ENCODE peak calls at places on chromosomes 6 and 20, in six cellular contexts. K, C, A, E, H and P are unnamed samples.

GRCh38 chr6:130547723-130548122 is 181.9 kb downstream of the TMEM200A start:
- DNase-seq in A (no peak), K (no peak), E (no peak), H (no peak), C (no peak), P (no peak)

GRCh38 chr6:166511316-166511715 is 75.2 kb downstream of the RAMACL start:
- DNase-seq in E (no peak), C (no peak), H (no peak), K (no peak), A (no peak), P (no peak)

GRCh38 chr6:98840385-98840784 is 6.0 kb downstream of the POU3F2 start:
- DNase-seq in K (no peak), E (no peak), A (no peak), H (no peak), C (no peak), P (no peak)

GRCh38 chr20:41018153-41018552 is 10.5 kb upstream of the TOP1 start:
- DNase-seq in H (no peak), K (no peak), A (no peak), E (no peak), C (no peak), P (no peak)

GRCh38 chr20:2220298-2220697 is 75.5 kb upstream of the TGM3 start:
- DNase-seq in H (no peak), A (no peak), E (no peak), K (no peak), C (no peak), P (no peak)

GRCh38 chr6:135182993-135183531 is 2.0 kb downstream of the MYB start:
- DNase-seq in E (peak), K (peak), C (no peak), H (no peak), A (no peak), P (peak)

GRCh38 chr20:49519212-49519712 is 36.8 kb upstream of the KCNB1 start:
- DNase-seq in E (no peak), A (no peak), K (no peak), C (no peak), H (no peak), P (no peak)

GRCh38 chr6:162485464-162485863 is 242.1 kb downstream of the PRKN start:
- DNase-seq in H (no peak), E (no peak), K (no peak), A (no peak), C (no peak), P (no peak)

GRCh38 chr20:34579191-34579661 is 20.7 kb downstream of the MAP1LC3A start:
- DNase-seq in A (peak), H (peak), C (no peak), K (no peak), E (no peak), P (no peak)

GRCh38 chr20:25090492-25091429 is 8.8 kb upstream of the VSX1 start:
- DNase-seq in C (no peak), H (no peak), A (no peak), E (no peak), K (peak), P (peak)

GRCh38 chr20:31677553-31678260 is 40.0 kb downstream of the COX4I2 start:
- DNase-seq in H (no peak), C (no peak), E (no peak), K (no peak), A (no peak), P (no peak)

GRCh38 chr20:8433286-8433685 is 301.2 kb downstream of the PLCB1 start:
- DNase-seq in H (no peak), E (no peak), K (no peak), A (no peak), C (no peak), P (no peak)

GRCh38 chr6:28789553-28790083 is 134.2 kb downstream of the TRIM27 start:
- DNase-seq in H (no peak), C (peak), K (peak), E (no peak), A (peak), P (no peak)